ENCODE peak calls at places on chromosomes 16 and 17, in seven cellular contexts. One of them, this sample, is unnamed.

GRCh38 chr16:53065436-53066165 is 10.8 kb downstream of the CHD9 start:
- DNase-seq in left ventricle myocardium inferior: no peak
- DNase-seq in GM12878: no peak
- DNase-seq in cardiac muscle cell: no peak
- DNase-seq in CD4-positive, alpha-beta T cell: no peak
- DNase-seq in ascending aorta: no peak
- DNase-seq in pancreas: no peak
- DNase-seq in this sample: no peak

GRCh38 chr16:12976936-12977335 is 75.5 kb downstream of the SHISA9 start:
- DNase-seq in left ventricle myocardium inferior: no peak
- DNase-seq in GM12878: no peak
- DNase-seq in cardiac muscle cell: no peak
- DNase-seq in CD4-positive, alpha-beta T cell: no peak
- DNase-seq in ascending aorta: no peak
- DNase-seq in pancreas: no peak
- DNase-seq in this sample: no peak

GRCh38 chr16:21663889-21664647 is at the start of gene OTOA:
- DNase-seq in left ventricle myocardium inferior: no peak
- DNase-seq in GM12878: no peak
- DNase-seq in cardiac muscle cell: peak; percentile 18
- DNase-seq in CD4-positive, alpha-beta T cell: no peak
- DNase-seq in ascending aorta: peak; percentile 50
- DNase-seq in pancreas: peak; percentile 24
- DNase-seq in this sample: no peak

GRCh38 chr17:56598471-56598870 is 5.0 kb downstream of the NOG start:
- DNase-seq in left ventricle myocardium inferior: no peak
- DNase-seq in GM12878: no peak
- DNase-seq in cardiac muscle cell: no peak
- DNase-seq in CD4-positive, alpha-beta T cell: no peak
- DNase-seq in ascending aorta: no peak
- DNase-seq in pancreas: no peak
- DNase-seq in this sample: no peak

GRCh38 chr17:10620823-10621222 is 36.3 kb downstream of the MYH3 start:
- DNase-seq in left ventricle myocardium inferior: no peak
- DNase-seq in GM12878: no peak
- DNase-seq in cardiac muscle cell: no peak
- DNase-seq in CD4-positive, alpha-beta T cell: no peak
- DNase-seq in ascending aorta: peak; percentile 2
- DNase-seq in pancreas: no peak
- DNase-seq in this sample: no peak

GRCh38 chr17:2710804-2711607 is 558 bp downstream of the CLUH start:
- DNase-seq in left ventricle myocardium inferior: no peak
- DNase-seq in GM12878: no peak
- DNase-seq in cardiac muscle cell: peak; percentile 43
- DNase-seq in CD4-positive, alpha-beta T cell: no peak
- DNase-seq in ascending aorta: no peak
- DNase-seq in pancreas: peak; percentile 78
- DNase-seq in this sample: peak; percentile 64

GRCh38 chr17:48522031-48522593 is 8.7 kb downstream of the HOXB1 start:
- DNase-seq in left ventricle myocardium inferior: no peak
- DNase-seq in GM12878: no peak
- DNase-seq in cardiac muscle cell: peak; percentile 87
- DNase-seq in CD4-positive, alpha-beta T cell: no peak
- DNase-seq in ascending aorta: no peak
- DNase-seq in pancreas: no peak
- DNase-seq in this sample: no peak

GRCh38 chr17:76681222-76682137 is 29.3 kb downstream of the MXRA7 start:
- DNase-seq in left ventricle myocardium inferior: peak; percentile 63
- DNase-seq in GM12878: no peak
- DNase-seq in cardiac muscle cell: peak; percentile 77
- DNase-seq in CD4-positive, alpha-beta T cell: peak; percentile 66
- DNase-seq in ascending aorta: peak; percentile 77
- DNase-seq in pancreas: peak; percentile 59
- DNase-seq in this sample: peak; percentile 73

GRCh38 chr17:40499551-40500189 is 1.8 kb downstream of the TNS4 start:
- DNase-seq in left ventricle myocardium inferior: peak; percentile 89
- DNase-seq in GM12878: no peak
- DNase-seq in cardiac muscle cell: peak; percentile 90
- DNase-seq in CD4-positive, alpha-beta T cell: no peak
- DNase-seq in ascending aorta: peak; percentile 92
- DNase-seq in pancreas: peak; percentile 89
- DNase-seq in this sample: peak; percentile 91

GRCh38 chr17:70168979-70169706 is at the start of gene KCNJ2:
- DNase-seq in left ventricle myocardium inferior: peak; percentile 91
- DNase-seq in GM12878: no peak
- DNase-seq in cardiac muscle cell: peak; percentile 91
- DNase-seq in CD4-positive, alpha-beta T cell: no peak
- DNase-seq in ascending aorta: peak; percentile 88
- DNase-seq in pancreas: peak; percentile 91
- DNase-seq in this sample: peak; percentile 95

DNA sequence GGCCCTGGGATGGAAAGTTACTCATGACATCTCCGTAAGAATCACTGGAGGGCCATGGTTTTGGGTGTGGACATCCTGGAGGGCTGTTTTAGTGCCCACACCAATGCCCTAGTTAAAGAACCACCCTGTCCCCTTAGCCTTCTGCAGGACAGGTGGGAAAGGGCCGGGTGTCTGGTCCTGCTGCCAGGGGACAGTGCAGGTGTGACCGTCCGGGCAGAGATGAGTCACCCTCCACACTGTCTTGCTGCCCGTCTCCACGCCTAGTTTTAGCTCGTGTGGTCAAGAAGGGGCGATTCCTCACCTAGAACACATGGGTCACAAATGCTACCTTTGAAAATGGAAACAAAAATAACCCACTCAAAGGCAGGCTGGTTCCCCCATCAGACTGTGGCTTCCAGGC is 17.0 kb downstream of the CEP295NL start:
- DNase-seq in left ventricle myocardium inferior: no peak
- DNase-seq in GM12878: no peak
- DNase-seq in cardiac muscle cell: no peak
- DNase-seq in CD4-positive, alpha-beta T cell: no peak
- DNase-seq in ascending aorta: no peak
- DNase-seq in pancreas: no peak
- DNase-seq in this sample: no peak
- H3K27ac ChIP-seq in left ventricle myocardium inferior: peak overlapping the region; percentile 99
- H3K27ac ChIP-seq in GM12878: no peak overlapping the region
- H3K27ac ChIP-seq in cardiac muscle cell: no peak overlapping the region
- H3K27ac ChIP-seq in CD4-positive, alpha-beta T cell: no peak overlapping the region
- H3K27ac ChIP-seq in ascending aorta: peak overlapping the region; percentile 97
- H3K27ac ChIP-seq in pancreas: no peak overlapping the region
- H3K27ac ChIP-seq in this sample: peak overlapping the region; percentile 31

GRCh38 chr16:19116711-19117449 is 3.1 kb downstream of the ITPRIPL2 start:
- DNase-seq in left ventricle myocardium inferior: no peak
- DNase-seq in GM12878: no peak
- DNase-seq in cardiac muscle cell: no peak
- DNase-seq in CD4-positive, alpha-beta T cell: no peak
- DNase-seq in ascending aorta: no peak
- DNase-seq in pancreas: no peak
- DNase-seq in this sample: no peak

GRCh38 chr16:19113577-19114358 is at the start of gene ITPRIPL2:
- DNase-seq in left ventricle myocardium inferior: peak; percentile 93
- DNase-seq in GM12878: no peak
- DNase-seq in cardiac muscle cell: peak; percentile 71
- DNase-seq in CD4-positive, alpha-beta T cell: no peak
- DNase-seq in ascending aorta: peak; percentile 94
- DNase-seq in pancreas: peak; percentile 88
- DNase-seq in this sample: peak; percentile 94

GRCh38 chr16:19118938-19119431 is 5.2 kb downstream of the ITPRIPL2 start:
- DNase-seq in left ventricle myocardium inferior: no peak
- DNase-seq in GM12878: no peak
- DNase-seq in cardiac muscle cell: no peak
- DNase-seq in CD4-positive, alpha-beta T cell: no peak
- DNase-seq in ascending aorta: peak; percentile 82
- DNase-seq in pancreas: no peak
- DNase-seq in this sample: no peak

GRCh38 chr16:19114359-19115147 is 789 bp downstream of the ITPRIPL2 start:
- DNase-seq in left ventricle myocardium inferior: peak; percentile 62
- DNase-seq in GM12878: no peak
- DNase-seq in cardiac muscle cell: no peak
- DNase-seq in CD4-positive, alpha-beta T cell: no peak
- DNase-seq in ascending aorta: peak; percentile 71
- DNase-seq in pancreas: peak; percentile 66
- DNase-seq in this sample: peak; percentile 78

DNA sequence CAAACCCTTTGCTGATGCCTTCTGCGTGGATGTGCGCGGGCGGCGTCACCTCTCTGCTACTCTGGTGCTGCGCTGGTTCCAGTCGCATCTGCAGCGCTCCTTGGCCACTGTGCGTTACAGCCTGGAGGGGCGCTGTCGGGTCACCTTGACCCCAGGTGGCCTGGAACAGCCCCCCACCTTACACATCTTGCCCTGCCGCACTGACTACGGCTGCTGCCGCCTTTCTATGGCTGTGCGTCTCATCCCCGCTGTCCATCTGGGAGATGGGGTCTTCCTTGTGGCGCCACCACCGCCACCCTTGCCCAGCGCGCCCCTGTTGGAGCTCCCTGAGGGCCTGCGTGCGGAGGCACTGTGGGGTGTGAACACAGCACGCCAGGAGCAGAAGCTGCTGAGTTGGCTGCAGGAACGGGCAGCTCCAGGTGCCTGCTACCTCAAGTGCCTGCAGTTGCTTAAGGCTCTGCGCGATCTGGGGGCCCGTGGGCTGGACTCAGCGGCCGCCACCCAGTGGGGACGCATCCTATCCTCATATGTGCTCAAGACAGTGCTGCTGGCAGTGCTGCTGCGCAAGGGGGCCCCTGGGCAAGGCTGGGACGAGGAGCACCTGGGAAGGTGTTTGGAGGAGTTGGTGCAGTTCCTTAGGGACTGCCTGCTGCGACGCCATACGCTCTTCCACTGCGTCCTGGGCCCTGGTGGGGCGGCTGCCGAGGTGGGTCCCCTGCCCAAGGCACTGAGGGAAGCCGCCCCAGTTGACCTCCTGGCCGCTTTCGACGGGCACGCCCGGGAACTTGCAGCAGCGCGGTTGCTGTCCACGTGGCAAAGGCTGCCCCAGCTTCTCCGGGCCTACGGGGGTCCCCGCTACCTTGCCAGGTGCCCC is 1.6 kb downstream of the ITPRIPL2 start:
- DNase-seq in left ventricle myocardium inferior: peak; percentile 53
- DNase-seq in GM12878: no peak
- DNase-seq in cardiac muscle cell: no peak
- DNase-seq in CD4-positive, alpha-beta T cell: no peak
- DNase-seq in ascending aorta: no peak
- DNase-seq in pancreas: peak; percentile 43
- DNase-seq in this sample: no peak
- TF ChIP-seq CTCF in left ventricle myocardium inferior: peak; percentile 59
- TF ChIP-seq CTCF in GM12878: no peak
- TF ChIP-seq CTCF in cardiac muscle cell: peak; percentile 54
- TF ChIP-seq CTCF in CD4-positive, alpha-beta T cell: no peak
- TF ChIP-seq CTCF in ascending aorta: no peak
- TF ChIP-seq CTCF in pancreas: no peak
- TF ChIP-seq CTCF in this sample: peak; percentile 26

DNA sequence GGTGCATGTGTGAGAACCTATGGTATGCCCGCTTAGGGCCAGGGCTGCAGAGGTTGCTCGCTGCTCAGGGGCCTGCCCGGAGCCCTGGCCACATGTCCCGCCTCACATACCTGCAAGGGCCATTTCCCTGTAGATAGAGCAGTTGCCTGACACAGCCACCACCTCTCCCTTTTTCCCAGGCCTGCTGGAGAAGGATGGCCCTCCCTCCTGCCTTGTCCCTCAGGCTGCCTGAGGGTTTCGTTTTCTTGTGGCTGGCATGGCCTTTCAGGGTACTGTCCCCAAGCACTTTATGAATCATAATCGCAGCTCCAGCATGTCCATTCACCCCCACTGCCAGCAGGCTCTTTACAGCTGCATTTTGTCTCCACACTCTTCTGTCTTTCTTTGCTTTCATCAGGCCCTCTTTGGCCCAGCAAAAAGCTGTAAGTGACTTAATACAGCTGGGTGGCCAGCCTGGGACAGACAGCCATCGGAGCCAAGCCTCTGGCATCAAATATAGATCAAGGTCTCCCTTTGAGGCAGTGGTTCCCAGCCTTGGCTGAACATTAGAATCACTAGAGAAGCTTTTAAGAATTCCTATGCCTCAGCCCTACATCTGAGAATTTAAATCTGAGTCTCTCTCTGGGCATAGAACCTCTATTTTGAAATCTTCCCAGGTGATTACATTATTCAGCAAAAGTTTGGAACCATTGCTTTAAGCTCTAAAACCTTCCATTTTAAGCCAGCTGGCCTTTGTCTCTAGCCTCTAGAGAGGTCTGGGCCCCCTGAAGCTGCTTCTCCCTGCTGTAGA is 65.8 kb downstream of the MPRIP start:
- DNase-seq in left ventricle myocardium inferior: peak; percentile 14
- DNase-seq in GM12878: no peak
- DNase-seq in cardiac muscle cell: no peak
- DNase-seq in CD4-positive, alpha-beta T cell: no peak
- DNase-seq in ascending aorta: no peak
- DNase-seq in pancreas: no peak
- DNase-seq in this sample: no peak
- H3K27ac ChIP-seq in left ventricle myocardium inferior: peak overlapping the region; percentile 84
- H3K27ac ChIP-seq in GM12878: no peak overlapping the region
- H3K27ac ChIP-seq in cardiac muscle cell: peak overlapping the region; percentile 62
- H3K27ac ChIP-seq in CD4-positive, alpha-beta T cell: no peak overlapping the region
- H3K27ac ChIP-seq in ascending aorta: peak overlapping the region; percentile 59
- H3K27ac ChIP-seq in pancreas: peak overlapping the region; percentile 37
- H3K27ac ChIP-seq in this sample: peak overlapping the region; percentile 73

DNA sequence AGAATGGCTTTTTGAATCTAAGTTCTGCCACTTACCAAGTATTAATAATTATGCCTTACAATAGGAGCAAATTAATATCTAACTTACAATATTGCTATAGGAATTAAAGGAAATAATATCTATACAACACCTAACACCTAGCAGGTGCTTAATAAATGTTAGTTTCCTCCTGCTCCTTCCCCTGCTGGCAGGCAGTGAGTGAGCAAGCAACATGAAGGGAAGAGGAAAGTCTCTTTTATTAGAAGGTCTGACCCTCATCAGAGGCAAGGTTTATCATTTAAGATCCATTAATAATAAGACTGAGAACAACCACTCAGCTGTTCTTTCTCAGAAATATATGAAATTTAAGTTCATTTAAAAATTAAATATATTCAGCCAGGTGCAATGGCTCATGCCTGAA is 6.7 kb upstream of the DYNC1LI2 start:
- DNase-seq in left ventricle myocardium inferior: no peak
- DNase-seq in GM12878: no peak
- DNase-seq in cardiac muscle cell: no peak
- DNase-seq in CD4-positive, alpha-beta T cell: no peak
- DNase-seq in ascending aorta: no peak
- DNase-seq in pancreas: no peak
- DNase-seq in this sample: no peak
- TF ChIP-seq CTCF in left ventricle myocardium inferior: no peak
- TF ChIP-seq CTCF in GM12878: no peak
- TF ChIP-seq CTCF in cardiac muscle cell: no peak
- TF ChIP-seq CTCF in CD4-positive, alpha-beta T cell: no peak
- TF ChIP-seq CTCF in ascending aorta: no peak
- TF ChIP-seq CTCF in pancreas: no peak
- TF ChIP-seq CTCF in this sample: no peak

GRCh38 chr17:29590979-29591736 is 1.7 kb upstream of the GIT1 start:
- DNase-seq in left ventricle myocardium inferior: no peak
- DNase-seq in GM12878: no peak
- DNase-seq in cardiac muscle cell: peak; percentile 59
- DNase-seq in CD4-positive, alpha-beta T cell: no peak
- DNase-seq in ascending aorta: no peak
- DNase-seq in pancreas: peak; percentile 51
- DNase-seq in this sample: peak; percentile 62
- H3K27ac ChIP-seq in left ventricle myocardium inferior: peak overlapping the region; percentile 93
- H3K27ac ChIP-seq in GM12878: no peak overlapping the region
- H3K27ac ChIP-seq in cardiac muscle cell: no peak overlapping the region
- H3K27ac ChIP-seq in CD4-positive, alpha-beta T cell: no peak overlapping the region
- H3K27ac ChIP-seq in ascending aorta: peak overlapping the region; percentile 87
- H3K27ac ChIP-seq in pancreas: no peak overlapping the region
- H3K27ac ChIP-seq in this sample: peak overlapping the region; percentile 77

This sample was measured in lower lobe of right lung.